ENCODE peak calls at places on chromosome 1, in six cellular contexts. One of them, this sample, is unnamed. For H3K4me1, the result is how much of the 10 kb centered on the place peaks cover.

GRCh38 chr1:32813941-32814739 is 3.0 kb downstream of the YARS1 start:
- DNase-seq in CD8-positive, alpha-beta T cell: no peak
- DNase-seq in tibial artery: no peak
- DNase-seq in neural progenitor cell: no peak
- DNase-seq in adrenal gland: peak
- DNase-seq in PC-9: no peak
- DNase-seq in this sample: peak

GRCh38 chr1:32031578-32032286 is 18.1 kb downstream of the KHDRBS1 start:
- DNase-seq in CD8-positive, alpha-beta T cell: no peak
- DNase-seq in tibial artery: no peak
- DNase-seq in neural progenitor cell: no peak
- DNase-seq in adrenal gland: no peak
- DNase-seq in PC-9: peak
- DNase-seq in this sample: peak

GRCh38 chr1:170558731-170559130 is 26.8 kb downstream of the GORAB start:
- DNase-seq in CD8-positive, alpha-beta T cell: no peak
- DNase-seq in tibial artery: no peak
- DNase-seq in neural progenitor cell: no peak
- DNase-seq in adrenal gland: no peak
- DNase-seq in PC-9: no peak
- DNase-seq in this sample: no peak

GRCh38 chr1:248753715-248754280 is 1.8 kb downstream of the LYPD8 start:
- DNase-seq in CD8-positive, alpha-beta T cell: no peak
- DNase-seq in tibial artery: no peak
- DNase-seq in neural progenitor cell: no peak
- DNase-seq in adrenal gland: no peak
- DNase-seq in PC-9: no peak
- DNase-seq in this sample: no peak

GRCh38 chr1:21537932-21538630 is 28.9 kb downstream of the ALPL start:
- DNase-seq in CD8-positive, alpha-beta T cell: no peak
- DNase-seq in tibial artery: no peak
- DNase-seq in neural progenitor cell: no peak
- DNase-seq in adrenal gland: peak
- DNase-seq in PC-9: no peak
- DNase-seq in this sample: no peak

GRCh38 chr1:211635602-211636205 is 39.7 kb downstream of the NEK2 start:
- DNase-seq in CD8-positive, alpha-beta T cell: no peak
- DNase-seq in tibial artery: no peak
- DNase-seq in neural progenitor cell: no peak
- DNase-seq in adrenal gland: no peak
- DNase-seq in PC-9: no peak
- DNase-seq in this sample: peak

GRCh38 chr1:218496561-218496960 is 151.4 kb downstream of the TGFB2 start:
- DNase-seq in CD8-positive, alpha-beta T cell: no peak
- DNase-seq in tibial artery: no peak
- DNase-seq in neural progenitor cell: no peak
- DNase-seq in adrenal gland: no peak
- DNase-seq in PC-9: peak
- DNase-seq in this sample: peak

GRCh38 chr1:245715970-245716369 is 561.2 kb downstream of the KIF26B start:
- DNase-seq in CD8-positive, alpha-beta T cell: no peak
- DNase-seq in tibial artery: no peak
- DNase-seq in neural progenitor cell: no peak
- DNase-seq in adrenal gland: no peak
- DNase-seq in PC-9: no peak
- DNase-seq in this sample: peak

GRCh38 chr1:71634159-71634558 is 553.3 kb upstream of the ZRANB2 start:
- DNase-seq in CD8-positive, alpha-beta T cell: no peak
- DNase-seq in tibial artery: no peak
- DNase-seq in neural progenitor cell: no peak
- DNase-seq in adrenal gland: no peak
- DNase-seq in PC-9: no peak
- DNase-seq in this sample: no peak

GRCh38 chr1:225699336-225699735 is 46.4 kb upstream of the ENAH start:
- DNase-seq in CD8-positive, alpha-beta T cell: no peak
- DNase-seq in tibial artery: no peak
- DNase-seq in neural progenitor cell: no peak
- DNase-seq in adrenal gland: no peak
- DNase-seq in PC-9: no peak
- DNase-seq in this sample: peak

GRCh38 chr1:7360526-7360925 is 410.6 kb upstream of the VAMP3 start:
- DNase-seq in CD8-positive, alpha-beta T cell: no peak
- DNase-seq in tibial artery: no peak
- DNase-seq in neural progenitor cell: no peak
- DNase-seq in adrenal gland: no peak
- DNase-seq in PC-9: no peak
- DNase-seq in this sample: no peak

GRCh38 chr1:50474859-50475809 is 51.9 kb upstream of the DMRTA2 start:
- DNase-seq in CD8-positive, alpha-beta T cell: no peak
- DNase-seq in tibial artery: no peak
- DNase-seq in neural progenitor cell: peak
- DNase-seq in adrenal gland: no peak
- DNase-seq in PC-9: no peak
- DNase-seq in this sample: no peak

GRCh38 chr1:232213928-232214327 is 416.0 kb downstream of the SIPA1L2 start:
- DNase-seq in CD8-positive, alpha-beta T cell: no peak
- DNase-seq in tibial artery: no peak
- DNase-seq in neural progenitor cell: no peak
- DNase-seq in adrenal gland: no peak
- DNase-seq in PC-9: no peak
- DNase-seq in this sample: no peak

GRCh38 chr1:99598738-99599411 is 47.0 kb upstream of the PALMD start:
- DNase-seq in CD8-positive, alpha-beta T cell: no peak
- DNase-seq in tibial artery: no peak
- DNase-seq in neural progenitor cell: no peak
- DNase-seq in adrenal gland: no peak
- DNase-seq in PC-9: no peak
- DNase-seq in this sample: no peak

GRCh38 chr1:247118946-247119446 is 14.8 kb upstream of the ZNF669 start:
- DNase-seq in CD8-positive, alpha-beta T cell: no peak
- DNase-seq in tibial artery: no peak
- DNase-seq in neural progenitor cell: peak
- DNase-seq in adrenal gland: no peak
- DNase-seq in PC-9: peak
- DNase-seq in this sample: peak

GRCh38 chr1:64537942-64538341 is 68.0 kb downstream of the CACHD1 start:
- DNase-seq in CD8-positive, alpha-beta T cell: no peak
- DNase-seq in tibial artery: no peak
- DNase-seq in neural progenitor cell: no peak
- DNase-seq in adrenal gland: no peak
- DNase-seq in PC-9: no peak
- DNase-seq in this sample: no peak
- H3K4me1 ChIP-seq in CD8-positive, alpha-beta T cell: under half
- H3K4me1 ChIP-seq in tibial artery: under half
- H3K4me1 ChIP-seq in neural progenitor cell: under half
- H3K4me1 ChIP-seq in adrenal gland: under half
- H3K4me1 ChIP-seq in PC-9: under half
- H3K4me1 ChIP-seq in this sample: under half

DNA sequence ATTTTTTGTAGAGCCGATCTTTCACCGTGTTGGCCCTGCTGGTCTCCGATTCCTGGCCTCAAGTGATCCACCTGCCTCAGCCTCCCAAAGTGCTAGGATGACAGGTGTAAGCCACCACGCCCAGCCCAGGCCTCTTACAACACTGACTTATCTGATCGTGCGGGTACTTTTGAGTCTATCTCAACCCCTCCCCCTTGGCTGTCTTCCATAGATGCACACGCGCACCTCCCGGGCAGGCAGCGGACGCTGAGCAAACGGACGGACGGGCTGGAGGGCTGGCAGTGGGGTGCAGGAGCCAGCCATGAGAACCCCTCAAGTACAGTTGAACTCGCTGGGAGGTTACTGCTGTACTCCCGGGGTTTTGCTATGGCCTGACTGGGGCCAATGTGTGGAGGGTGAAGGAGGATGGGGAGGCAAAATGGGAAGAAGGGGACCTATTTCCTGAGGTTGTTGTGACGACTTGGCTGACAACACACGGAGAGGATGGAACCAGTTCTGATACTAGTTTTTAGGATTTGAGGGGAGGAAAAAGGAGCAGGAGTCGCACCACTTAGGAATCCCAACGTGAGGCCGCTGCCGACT is 959 bp downstream of the CD58 start:
- DNase-seq in CD8-positive, alpha-beta T cell: peak
- DNase-seq in tibial artery: peak
- DNase-seq in neural progenitor cell: peak
- DNase-seq in adrenal gland: peak
- DNase-seq in PC-9: peak
- DNase-seq in this sample: no peak
- H3K4me1 ChIP-seq in CD8-positive, alpha-beta T cell: under half
- H3K4me1 ChIP-seq in tibial artery: under half
- H3K4me1 ChIP-seq in neural progenitor cell: under half
- H3K4me1 ChIP-seq in adrenal gland: under half
- H3K4me1 ChIP-seq in PC-9: under half
- H3K4me1 ChIP-seq in this sample: under half

GRCh38 chr1:64950284-64950809 is 16.0 kb downstream of the JAK1 start:
- DNase-seq in CD8-positive, alpha-beta T cell: no peak
- DNase-seq in tibial artery: no peak
- DNase-seq in neural progenitor cell: no peak
- DNase-seq in adrenal gland: no peak
- DNase-seq in PC-9: no peak
- DNase-seq in this sample: no peak
- H3K4me1 ChIP-seq in CD8-positive, alpha-beta T cell: half or more
- H3K4me1 ChIP-seq in tibial artery: under half
- H3K4me1 ChIP-seq in neural progenitor cell: under half
- H3K4me1 ChIP-seq in adrenal gland: under half
- H3K4me1 ChIP-seq in PC-9: under half
- H3K4me1 ChIP-seq in this sample: half or more

DNA sequence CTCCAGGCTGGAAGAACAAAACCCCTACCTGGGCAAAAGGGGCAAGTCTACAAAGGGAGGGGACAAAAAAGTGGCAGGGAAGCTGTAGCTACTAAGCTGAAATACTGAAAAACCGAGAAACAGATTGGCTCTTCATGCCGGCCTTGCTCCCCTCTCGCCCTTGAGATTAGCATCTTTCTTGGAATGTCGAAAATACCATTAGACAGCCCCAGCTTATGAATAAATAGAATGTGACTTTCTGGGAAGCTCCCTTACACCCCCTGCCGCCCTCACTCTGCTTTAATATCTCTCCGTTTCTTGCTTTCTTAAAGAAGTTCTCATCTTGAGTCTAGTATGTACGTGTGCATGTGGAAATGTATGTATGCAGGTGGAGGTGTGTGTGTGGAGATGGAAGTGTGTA is 14.1 kb downstream of the TRAF3IP3 start:
- DNase-seq in CD8-positive, alpha-beta T cell: no peak
- DNase-seq in tibial artery: no peak
- DNase-seq in neural progenitor cell: no peak
- DNase-seq in adrenal gland: no peak
- DNase-seq in PC-9: no peak
- DNase-seq in this sample: no peak
- H3K4me1 ChIP-seq in CD8-positive, alpha-beta T cell: half or more
- H3K4me1 ChIP-seq in tibial artery: under half
- H3K4me1 ChIP-seq in neural progenitor cell: under half
- H3K4me1 ChIP-seq in adrenal gland: under half
- H3K4me1 ChIP-seq in PC-9: under half
- H3K4me1 ChIP-seq in this sample: under half

DNA sequence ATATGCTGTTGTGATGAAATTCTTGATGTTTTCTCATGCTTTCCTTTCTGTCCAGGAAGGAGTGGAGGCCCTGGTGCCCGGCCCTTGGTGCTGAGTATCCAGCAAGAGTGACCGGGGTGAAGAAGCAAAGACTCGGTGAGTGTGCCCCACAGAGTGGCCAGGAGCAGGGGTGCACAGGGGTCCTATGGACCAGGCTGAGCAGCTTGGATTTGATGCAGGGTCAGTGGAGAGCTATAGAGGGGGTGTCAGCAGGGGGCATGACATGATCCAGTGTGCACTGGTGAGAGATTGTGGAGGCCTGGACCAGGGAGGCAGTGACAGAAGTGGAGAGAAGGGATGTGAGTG is 7.4 kb downstream of the PTPRF start:
- DNase-seq in CD8-positive, alpha-beta T cell: no peak
- DNase-seq in tibial artery: no peak
- DNase-seq in neural progenitor cell: no peak
- DNase-seq in adrenal gland: no peak
- DNase-seq in PC-9: no peak
- DNase-seq in this sample: no peak
- H3K4me1 ChIP-seq in CD8-positive, alpha-beta T cell: under half
- H3K4me1 ChIP-seq in tibial artery: under half
- H3K4me1 ChIP-seq in neural progenitor cell: under half
- H3K4me1 ChIP-seq in adrenal gland: under half
- H3K4me1 ChIP-seq in PC-9: half or more
- H3K4me1 ChIP-seq in this sample: under half

DNA sequence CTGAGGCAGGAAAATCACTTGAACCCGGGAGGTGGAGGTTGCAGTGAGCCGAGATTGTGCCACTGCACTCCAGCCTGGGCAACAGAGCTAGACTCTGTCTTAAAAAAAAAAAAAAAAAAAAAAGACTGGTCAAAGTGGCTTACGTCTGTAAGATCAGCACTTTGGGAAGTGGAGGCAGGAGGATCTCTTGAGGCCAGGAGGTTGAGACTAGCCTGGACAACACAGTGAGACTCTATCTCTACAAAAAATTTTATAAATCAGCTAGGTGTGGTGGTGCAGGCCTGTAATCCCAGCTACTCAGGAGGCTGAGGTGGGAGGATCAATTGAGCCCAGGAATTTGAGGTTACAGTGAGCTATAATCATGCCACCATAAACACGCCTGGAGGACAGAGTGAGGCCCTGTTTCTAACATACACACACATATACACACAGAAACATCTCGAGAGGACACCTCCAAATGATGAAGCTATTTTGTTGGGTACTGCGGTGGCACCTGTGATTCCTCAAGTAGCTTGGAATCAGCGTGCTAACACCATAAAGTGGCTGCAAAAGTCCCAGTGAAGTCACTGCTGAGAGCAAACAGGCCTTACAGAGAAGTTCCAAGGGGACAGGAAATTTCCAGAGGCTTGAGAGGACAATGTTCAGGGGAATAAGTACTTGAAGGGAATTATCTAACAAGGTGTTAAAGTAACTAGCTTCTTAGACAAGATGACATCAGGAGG is 1.4 kb downstream of the NADK start:
- DNase-seq in CD8-positive, alpha-beta T cell: no peak
- DNase-seq in tibial artery: no peak
- DNase-seq in neural progenitor cell: no peak
- DNase-seq in adrenal gland: no peak
- DNase-seq in PC-9: no peak
- DNase-seq in this sample: no peak
- H3K4me1 ChIP-seq in CD8-positive, alpha-beta T cell: half or more
- H3K4me1 ChIP-seq in tibial artery: under half
- H3K4me1 ChIP-seq in neural progenitor cell: under half
- H3K4me1 ChIP-seq in adrenal gland: half or more
- H3K4me1 ChIP-seq in PC-9: under half
- H3K4me1 ChIP-seq in this sample: half or more

DNA sequence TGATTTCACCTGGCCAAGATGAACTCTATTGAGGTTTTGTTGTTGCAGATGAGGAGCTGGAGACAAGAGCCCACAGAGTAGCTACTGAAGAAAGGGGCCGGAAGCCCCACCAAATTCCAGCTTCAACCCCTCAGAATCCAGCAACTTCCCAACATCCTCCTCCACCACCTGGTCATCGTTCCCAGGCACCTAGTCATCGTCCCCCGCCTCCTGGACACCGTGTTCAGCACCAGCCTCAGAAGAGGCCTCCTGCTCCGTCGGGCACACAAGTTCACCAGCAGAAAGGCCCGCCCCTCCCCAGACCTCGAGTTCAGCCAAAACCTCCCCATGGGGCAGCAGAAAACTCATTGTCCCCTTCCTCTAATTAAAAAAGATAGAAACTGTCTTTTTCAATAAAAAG is 14.2 kb downstream of the CD2 start:
- DNase-seq in CD8-positive, alpha-beta T cell: no peak
- DNase-seq in tibial artery: no peak
- DNase-seq in neural progenitor cell: no peak
- DNase-seq in adrenal gland: no peak
- DNase-seq in PC-9: no peak
- DNase-seq in this sample: no peak
- H3K4me1 ChIP-seq in CD8-positive, alpha-beta T cell: half or more
- H3K4me1 ChIP-seq in tibial artery: under half
- H3K4me1 ChIP-seq in neural progenitor cell: under half
- H3K4me1 ChIP-seq in adrenal gland: under half
- H3K4me1 ChIP-seq in PC-9: under half
- H3K4me1 ChIP-seq in this sample: under half

GRCh38 chr1:156467385-156467784 is 33.2 kb downstream of the MEF2D start:
- DNase-seq in CD8-positive, alpha-beta T cell: no peak
- DNase-seq in tibial artery: no peak
- DNase-seq in neural progenitor cell: no peak
- DNase-seq in adrenal gland: no peak
- DNase-seq in PC-9: no peak
- DNase-seq in this sample: no peak
- H3K4me1 ChIP-seq in CD8-positive, alpha-beta T cell: under half
- H3K4me1 ChIP-seq in tibial artery: under half
- H3K4me1 ChIP-seq in neural progenitor cell: under half
- H3K4me1 ChIP-seq in adrenal gland: under half
- H3K4me1 ChIP-seq in PC-9: under half
- H3K4me1 ChIP-seq in this sample: under half

This sample was measured in adipocyte.